ENCODE peak calls at places on chromosomes 1 and 21, in four cellular contexts. E is left colon, C is heart right ventricle, D is GM03348. F is an unnamed sample.

GRCh38 chr1:12620142-12620865 is 2.3 kb upstream of the DHRS3 start:
- DNase-seq in E (no peak), C (no peak), D (peak), F (no peak)

GRCh38 chr1:246591958-246592357 is 25.7 kb downstream of the CNST start:
- DNase-seq in E (peak), C (no peak), D (no peak), F (no peak)

GRCh38 chr1:200075938-200076546 is 48.5 kb downstream of the NR5A2 start:
- DNase-seq in E (no peak), C (no peak), D (peak), F (no peak)

GRCh38 chr1:92482665-92483441 is 3.9 kb downstream of the GFI1 start:
- DNase-seq in E (peak), C (no peak), D (peak), F (no peak)

GRCh38 chr1:21468597-21468996 is 28.7 kb downstream of the NBPF3 start:
- DNase-seq in E (peak), C (no peak), D (no peak), F (no peak)

GRCh38 chr21:42653492-42654061 is at the start of gene PDE9A:
- DNase-seq in E (peak), C (peak), D (no peak), F (no peak)

GRCh38 chr1:229434641-229435051 is 752 bp upstream of the ACTA1 start:
- DNase-seq in E (no peak), C (peak), D (no peak), F (no peak)

GRCh38 chr21:26753822-26754221 is 91.4 kb downstream of the ADAMTS1 start:
- DNase-seq in E (no peak), C (no peak), D (no peak), F (no peak)

GRCh38 chr1:246907472-246907871 is 24.3 kb downstream of the AHCTF1 start:
- DNase-seq in E (no peak), C (no peak), D (peak), F (no peak)

GRCh38 chr21:26064506-26064905 is 106.1 kb downstream of the APP start:
- DNase-seq in E (no peak), C (no peak), D (no peak), F (no peak)

GRCh38 chr21:28832715-28833061 is 160.0 kb downstream of the LTN1 start:
- DNase-seq in E (no peak), C (no peak), D (no peak), F (no peak)

GRCh38 chr1:224433671-224434446 is 738 bp downstream of the WDR26 start:
- DNase-seq in E (peak), C (peak), D (peak), F (peak)

GRCh38 chr1:2611034-2611501 is 21.7 kb downstream of the MMEL1 start:
- DNase-seq in E (peak), C (peak), D (peak), F (no peak)

GRCh38 chr1:234601217-234602017 is 8.6 kb downstream of the IRF2BP2 start:
- DNase-seq in E (peak), C (no peak), D (no peak), F (no peak)

GRCh38 chr1:155169541-155169940 is 3.6 kb downstream of the KRTCAP2 start:
- DNase-seq in E (no peak), C (no peak), D (no peak), F (no peak)

GRCh38 chr1:192045038-192045575 is 113.2 kb upstream of the RGS18 start:
- DNase-seq in E (no peak), C (no peak), D (no peak), F (no peak)

GRCh38 chr1:203167026-203167912 is 8.4 kb downstream of the MYBPH start:
- DNase-seq in E (no peak), C (no peak), D (no peak), F (no peak)

GRCh38 chr1:229769006-229769405 is 143.0 kb downstream of the URB2 start:
- DNase-seq in E (no peak), C (no peak), D (no peak), F (no peak)

GRCh38 chr1:230917284-230918135 is 49.2 kb upstream of the C1orf198 start:
- DNase-seq in E (peak), C (peak), D (peak), F (peak)

GRCh38 chr1:171484760-171485374 is 463 bp upstream of the PRRC2C start:
- DNase-seq in E (no peak), C (no peak), D (no peak), F (no peak)

GRCh38 chr1:84830136-84830535 is 62.9 kb downstream of the LPAR3 start:
- DNase-seq in E (no peak), C (no peak), D (no peak), F (no peak)

GRCh38 chr1:31214316-31215082 is 25.2 kb downstream of the NKAIN1 start:
- DNase-seq in E (no peak), C (no peak), D (no peak), F (no peak)

GRCh38 chr1:117795190-117795589 is 134.2 kb downstream of the GDAP2 start:
- DNase-seq in E (no peak), C (peak), D (peak), F (no peak)

GRCh38 chr1:235270625-235271024 is 57.4 kb downstream of the ARID4B start:
- DNase-seq in E (no peak), C (no peak), D (peak), F (no peak)

GRCh38 chr1:101228424-101229134 is 8.2 kb upstream of the S1PR1 start:
- DNase-seq in E (no peak), C (no peak), D (no peak), F (no peak)

GRCh38 chr21:44370027-44370735 is 16.8 kb downstream of the TRPM2 start:
- DNase-seq in E (peak), C (no peak), D (no peak), F (no peak)

GRCh38 chr1:228487336-228488106 is at the start of gene RNF187:
- DNase-seq in E (peak), C (peak), D (peak), F (peak)

GRCh38 chr1:115906627-115907026 is 65.7 kb upstream of the NHLH2 start:
- DNase-seq in E (no peak), C (no peak), D (no peak), F (no peak)

GRCh38 chr1:70071597-70071996 is 133.8 kb downstream of the LRRC40 start:
- DNase-seq in E (no peak), C (no peak), D (peak), F (no peak)

GRCh38 chr21:33578214-33578613 is 10.3 kb downstream of the DONSON start:
- DNase-seq in E (no peak), C (no peak), D (peak), F (no peak)

GRCh38 chr21:25560151-25560783 is 47.0 kb downstream of the MRPL39 start:
- DNase-seq in E (no peak), C (no peak), D (no peak), F (no peak)

GRCh38 chr1:43319288-43319687 is 18.3 kb upstream of the MPL start:
- DNase-seq in E (no peak), C (no peak), D (no peak), F (no peak)

GRCh38 chr1:172778461-172779455 is 119.9 kb downstream of the FASLG start:
- DNase-seq in E (no peak), C (no peak), D (no peak), F (no peak)

GRCh38 chr1:160925652-160926241 is 28.9 kb downstream of the ITLN2 start:
- DNase-seq in E (no peak), C (no peak), D (no peak), F (no peak)

GRCh38 chr1:92291372-92291999 is 7.3 kb downstream of the GLMN start:
- DNase-seq in E (no peak), C (no peak), D (peak), F (no peak)

GRCh38 chr21:18460979-18461378 is 57.4 kb upstream of the TMPRSS15 start:
- DNase-seq in E (no peak), C (no peak), D (no peak), F (no peak)

GRCh38 chr1:9652379-9653194 is 1.1 kb downstream of the PIK3CD start:
- DNase-seq in E (peak), C (peak), D (peak), F (no peak)